ENCODE peak calls at places on chromosomes 3 and 15, in four cellular contexts. U, A, R and I are unnamed samples.

GRCh38 chr3:71585891-71586809 is 2.6 kb upstream of the FOXP1 start:
- DNase-seq in U (no peak), A (peak; percentile 64), R (peak; percentile 41), I (no peak)

GRCh38 chr3:53114412-53115074 is 15.7 kb downstream of the RFT1 start:
- DNase-seq in U (no peak), A (no peak), R (no peak), I (no peak)

GRCh38 chr3:119294889-119295769 is 946 bp downstream of the ARHGAP31 start:
- DNase-seq in U (no peak), A (no peak), R (no peak), I (peak; percentile 33)

GRCh38 chr3:28824316-28824715 is 456.6 kb upstream of the RBMS3 start:
- DNase-seq in U (no peak), A (no peak), R (no peak), I (no peak)

GRCh38 chr3:43879166-43879565 is 188.4 kb downstream of the ABHD5 start:
- DNase-seq in U (no peak), A (no peak), R (no peak), I (no peak)

GRCh38 chr15:93041159-93041547 is 47.9 kb downstream of the RGMA start:
- DNase-seq in U (peak; percentile 62), A (no peak), R (no peak), I (peak; percentile 8)

GRCh38 chr15:85615930-85616329 is 178.8 kb downstream of the KLHL25 start:
- DNase-seq in U (no peak), A (peak; percentile 21), R (peak; percentile 49), I (no peak)

GRCh38 chr3:177914224-177914623 is 622.0 kb upstream of the KCNMB2 start:
- DNase-seq in U (peak; percentile 79), A (no peak), R (no peak), I (no peak)

GRCh38 chr15:70100495-70101331 is 3.0 kb upstream of the TLE3 start:
- DNase-seq in U (peak; percentile 88), A (peak; percentile 42), R (no peak), I (peak; percentile 71)

GRCh38 chr3:100068758-100069345 is 45.4 kb downstream of the FILIP1L start:
- DNase-seq in U (peak; percentile 93), A (peak; percentile 46), R (peak; percentile 65), I (peak; percentile 85)

GRCh38 chr15:89783111-89783860 is 7.2 kb downstream of the MESP2 start:
- DNase-seq in U (peak; percentile 80), A (no peak), R (peak; percentile 63), I (no peak)

GRCh38 chr3:69710153-69710977 is 28.9 kb upstream of the MITF start:
- DNase-seq in U (no peak), A (no peak), R (no peak), I (no peak)

GRCh38 chr15:67967871-67968423 is 86.2 kb upstream of the PIAS1 start:
- DNase-seq in U (peak; percentile 93), A (peak; percentile 82), R (peak; percentile 34), I (peak; percentile 81)

GRCh38 chr15:88741671-88742070 is 61.6 kb upstream of the ACAN start:
- DNase-seq in U (no peak), A (no peak), R (no peak), I (no peak)